ENCODE peak calls at places on chromosomes 6 and 20, in six cellular contexts. H, C, P, O, X and J are unnamed samples.

GRCh38 chr6:143005816-143006215 is 54.9 kb upstream of the AIG1 start:
- DNase-seq in O (no peak), X (no peak), C (no peak), H (no peak), P (no peak), J (no peak)

GRCh38 chr6:152399409-152399808 is 237.8 kb downstream of the SYNE1 start:
- DNase-seq in C (peak), O (no peak), X (no peak), H (no peak), P (no peak), J (no peak)

GRCh38 chr20:57996936-57997629 is 231.4 kb downstream of the ANKRD60 start:
- DNase-seq in P (peak), C (no peak), H (no peak), O (no peak), X (no peak), J (no peak)

GRCh38 chr6:81834141-81834621 is 81.7 kb upstream of the TENT5A start:
- DNase-seq in C (peak), O (peak), P (no peak), X (no peak), H (no peak), J (peak)

GRCh38 chr6:89204096-89204495 is 13.1 kb downstream of the GABRR1 start:
- DNase-seq in H (no peak), C (no peak), X (no peak), O (no peak), P (no peak), J (no peak)

GRCh38 chr6:170094686-170095272 is 196.1 kb downstream of the DLL1 start:
- DNase-seq in H (peak), P (no peak), C (no peak), O (peak), X (no peak), J (no peak)

GRCh38 chr6:143504369-143504768 is 7.2 kb downstream of the FUCA2 start:
- DNase-seq in O (no peak), X (no peak), C (peak), H (no peak), P (no peak), J (no peak)

GRCh38 chr20:2867081-2867860 is 6.0 kb upstream of the PTPRA start:
- DNase-seq in C (no peak), P (no peak), X (no peak), H (no peak), O (peak), J (peak)

GRCh38 chr6:63803371-63803770 is 167.8 kb downstream of the PHF3 start:
- DNase-seq in X (no peak), H (no peak), O (no peak), P (no peak), C (no peak), J (no peak)

GRCh38 chr6:163841326-163841725 is 426.8 kb downstream of the QKI start:
- DNase-seq in O (no peak), H (no peak), X (no peak), C (no peak), P (no peak), J (no peak)

GRCh38 chr20:16363832-16364687 is 209.2 kb downstream of the KIF16B start:
- DNase-seq in P (no peak), C (no peak), X (no peak), O (no peak), H (no peak), J (no peak)

GRCh38 chr6:135209803-135210202 is 28.7 kb downstream of the MYB start:
- DNase-seq in C (no peak), X (no peak), O (no peak), H (no peak), P (no peak), J (no peak)

GRCh38 chr20:13312300-13312699 is 91.2 kb downstream of the ISM1 start:
- DNase-seq in O (no peak), H (no peak), P (no peak), C (no peak), X (no peak), J (no peak)

GRCh38 chr6:54086439-54086838 is 24.8 kb upstream of the MLIP start:
- DNase-seq in X (no peak), P (no peak), H (no peak), O (no peak), C (no peak), J (no peak)

GRCh38 chr6:136566007-136566487 is 15.8 kb upstream of the MAP7 start:
- DNase-seq in C (no peak), P (no peak), O (peak), H (no peak), X (no peak), J (no peak)

GRCh38 chr6:114084327-114084890 is 113.5 kb upstream of the HDAC2 start:
- DNase-seq in X (no peak), O (no peak), H (no peak), C (no peak), P (no peak), J (no peak)

GRCh38 chr20:56400001-56400640 is 7.7 kb downstream of the CSTF1 start:
- DNase-seq in O (peak), X (no peak), C (peak), P (peak), H (no peak), J (peak)

GRCh38 chr6:41334482-41335023 is 855 bp upstream of the NCR2 start:
- DNase-seq in C (no peak), P (no peak), X (no peak), O (no peak), H (no peak), J (peak)

GRCh38 chr6:81636930-81637568 is 115.4 kb downstream of the TENT5A start:
- DNase-seq in X (no peak), C (peak), H (no peak), P (no peak), O (no peak), J (no peak)

GRCh38 chr6:52330470-52330869 is 31.5 kb upstream of the PAQR8 start:
- DNase-seq in H (no peak), O (peak), C (no peak), X (no peak), P (no peak), J (peak)

GRCh38 chr20:4060054-4060795 is 44.9 kb upstream of the RNF24 start:
- DNase-seq in O (peak), P (no peak), C (no peak), X (no peak), H (peak), J (no peak)

GRCh38 chr20:59120491-59120890 is 43.1 kb upstream of the ZNF831 start:
- DNase-seq in O (no peak), H (no peak), X (no peak), C (no peak), P (no peak), J (no peak)

GRCh38 chr6:146009338-146009737 is 19.5 kb upstream of the GRM1 start:
- DNase-seq in P (no peak), X (no peak), O (no peak), C (no peak), H (no peak), J (no peak)

GRCh38 chr6:163438940-163439335 is 24.4 kb downstream of the QKI start:
- DNase-seq in C (no peak), P (no peak), H (peak), X (no peak), O (peak), J (peak)

GRCh38 chr6:158852312-158853071 is 33.3 kb upstream of the EZR start:
- DNase-seq in P (no peak), X (no peak), H (no peak), O (no peak), C (no peak), J (no peak)

GRCh38 chr6:10322991-10323390 is 91.9 kb downstream of the TFAP2A start:
- DNase-seq in H (no peak), P (no peak), X (no peak), O (no peak), C (no peak), J (no peak)

GRCh38 chr6:1409774-1410465 is 20.5 kb downstream of the FOXF2 start:
- DNase-seq in H (no peak), C (no peak), P (no peak), X (no peak), O (no peak), J (no peak)

GRCh38 chr6:86407128-86407527 is 530.2 kb upstream of the HTR1E start:
- DNase-seq in H (no peak), O (no peak), X (no peak), C (no peak), P (no peak), J (no peak)

GRCh38 chr20:24497851-24498250 is 28.4 kb downstream of the SYNDIG1 start:
- DNase-seq in X (no peak), O (peak), P (no peak), H (no peak), C (peak), J (no peak)

GRCh38 chr6:133854167-133854632 is 34.7 kb upstream of the TCF21 start:
- DNase-seq in C (no peak), X (no peak), P (no peak), O (no peak), H (no peak), J (no peak)

GRCh38 chr20:41018153-41018552 is 10.5 kb upstream of the TOP1 start:
- DNase-seq in P (no peak), C (peak), O (no peak), H (no peak), X (no peak), J (no peak)

GRCh38 chr6:169868458-169868857 is 117.0 kb downstream of the ERMARD start:
- DNase-seq in H (no peak), O (peak), C (no peak), X (no peak), P (no peak), J (no peak)

GRCh38 chr20:12358006-12358654 is 440.4 kb downstream of the BTBD3 start:
- DNase-seq in X (no peak), O (no peak), H (no peak), P (no peak), C (no peak), J (no peak)

GRCh38 chr6:99761701-99762100 is 155.1 kb downstream of the PRDM13 start:
- DNase-seq in P (no peak), H (no peak), X (no peak), C (no peak), O (no peak), J (no peak)

GRCh38 chr20:48294196-48294595 is 508.9 kb upstream of the SULF2 start:
- DNase-seq in P (no peak), H (no peak), X (no peak), O (no peak), C (peak), J (no peak)

GRCh38 chr6:132210886-132211563 is 190.2 kb downstream of the MOXD1 start:
- DNase-seq in X (no peak), C (peak), O (no peak), H (no peak), P (no peak), J (no peak)

GRCh38 chr20:44702776-44703175 is 12.4 kb upstream of the CCN5 start:
- DNase-seq in C (peak), P (no peak), X (no peak), H (peak), O (peak), J (no peak)

GRCh38 chr6:9583946-9584345 is 830.9 kb downstream of the TFAP2A start:
- DNase-seq in C (no peak), O (no peak), P (no peak), H (no peak), X (no peak), J (no peak)

DNA sequence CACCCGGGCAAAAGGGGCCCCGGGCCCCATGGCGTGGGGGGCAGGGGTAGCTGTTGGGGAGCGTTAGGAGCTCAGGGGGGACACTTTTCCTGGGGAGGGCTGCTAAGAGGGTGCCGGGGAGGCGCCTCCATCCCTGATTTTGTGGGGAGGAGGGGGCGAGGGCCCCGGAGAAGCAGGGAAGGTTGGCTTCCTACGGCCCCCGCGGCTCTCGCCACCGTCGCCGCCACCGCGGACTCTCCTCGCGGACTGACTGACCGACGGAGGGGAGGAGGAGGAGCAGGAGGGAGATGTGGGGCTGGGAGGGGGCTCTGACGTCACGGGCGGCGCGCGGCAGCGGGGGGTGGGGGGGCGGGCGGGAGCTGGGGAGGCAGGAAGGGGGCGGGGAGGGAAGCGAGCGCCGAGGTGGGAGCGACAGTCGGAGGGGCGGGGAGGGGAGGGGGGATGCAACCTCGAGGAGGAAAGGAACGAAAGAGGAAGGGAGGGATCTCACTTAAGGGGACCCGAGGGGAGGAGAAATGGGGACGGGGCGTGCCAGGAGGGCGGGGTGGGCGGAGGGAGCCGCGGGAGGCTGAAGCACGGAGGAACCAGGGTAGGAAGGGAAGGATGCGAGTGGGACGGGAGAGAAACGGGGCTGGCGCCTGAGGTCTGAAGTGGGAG is 5.1 kb downstream of the GABBR1 start:
- DNase-seq in O (peak), P (peak), H (peak), C (peak), X (peak), J (peak)
- TF ChIP-seq POLR2A in O (no peak), P (no peak), H (peak), C (peak), X (no peak), J (no peak)

GRCh38 chr20:63102720-63103375 is 96.1 kb upstream of the BHLHE23 start:
- DNase-seq in C (peak), H (no peak), O (peak), X (peak), P (peak), J (no peak)
- TF ChIP-seq POLR2A in C (no peak), H (no peak), O (no peak), X (no peak), P (no peak), J (no peak)

DNA sequence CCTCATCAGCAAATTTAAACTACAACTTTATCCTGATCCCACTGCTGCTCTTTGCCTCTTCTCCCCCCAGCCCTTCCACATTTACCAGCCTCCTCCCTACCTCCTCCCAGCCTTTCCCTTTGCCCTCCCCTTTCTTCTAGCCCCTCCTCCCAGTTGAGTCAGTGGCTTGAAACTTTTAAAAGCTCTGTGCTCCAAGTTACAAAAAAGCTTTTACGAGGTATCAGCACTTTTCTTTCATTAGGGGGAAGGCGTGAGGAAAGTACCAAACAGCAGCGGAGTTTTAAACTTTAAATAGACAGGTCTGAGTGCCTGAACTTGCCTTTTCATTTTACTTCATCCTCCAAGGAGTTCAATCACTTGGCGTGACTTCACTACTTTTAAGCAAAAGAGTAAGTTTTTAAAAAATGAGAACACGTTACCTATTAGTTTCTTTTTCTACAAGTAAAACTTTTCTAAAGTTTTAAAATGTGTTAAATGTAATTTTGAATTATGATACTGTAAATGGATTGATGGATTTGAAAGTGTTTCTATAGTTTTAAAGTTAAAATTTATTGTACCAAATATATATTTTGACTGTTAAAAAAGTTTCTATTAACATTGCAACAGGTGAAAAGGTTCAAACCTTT is at the start of gene GJA1:
- DNase-seq in C (peak), O (no peak), H (no peak), P (peak), X (no peak), J (no peak)
- TF ChIP-seq POLR2A in C (peak), O (no peak), H (peak), P (no peak), X (no peak), J (no peak)

DNA sequence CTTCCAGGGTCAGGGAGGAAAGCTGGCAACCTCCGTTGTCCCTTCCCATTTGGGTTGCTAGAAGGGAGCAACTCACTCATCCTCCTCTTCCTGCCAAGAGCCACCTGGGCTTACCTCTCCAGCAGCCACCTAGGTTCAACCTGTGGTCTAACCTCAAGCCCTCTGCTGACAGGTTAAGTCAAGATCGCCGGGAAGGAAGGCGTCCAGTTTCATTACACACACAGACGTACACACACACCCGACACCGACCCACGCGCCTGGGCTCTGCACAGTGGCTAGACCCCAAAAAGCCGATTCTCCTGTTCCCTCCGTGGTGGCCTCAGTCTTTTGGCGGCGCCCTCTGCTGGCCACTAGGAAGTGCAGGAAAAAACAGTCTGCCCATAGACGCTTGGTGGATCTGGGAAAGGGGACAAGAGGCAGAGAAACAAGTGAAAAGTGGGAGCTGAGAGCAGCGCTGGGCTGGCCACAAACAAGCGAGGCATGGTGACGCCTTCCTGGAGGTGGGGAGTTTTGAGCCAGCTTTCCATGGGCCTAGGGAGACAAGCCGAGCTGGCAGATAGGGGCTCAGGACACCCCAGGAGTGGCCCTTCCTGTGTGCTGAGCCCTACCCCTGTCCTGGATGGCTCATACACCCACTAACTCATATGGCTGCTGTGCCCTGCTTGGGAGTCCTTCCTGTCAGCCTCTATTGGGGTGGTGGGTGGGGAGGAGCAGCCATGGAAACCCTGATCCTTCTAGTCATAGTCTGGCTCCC is 52.7 kb downstream of the MRPL14 start:
- DNase-seq in O (peak), P (peak), C (peak), X (peak), H (peak), J (no peak)
- TF ChIP-seq POLR2A in O (no peak), P (no peak), C (peak), X (no peak), H (no peak), J (no peak)

GRCh38 chr6:35831257-35832007 is 26.3 kb downstream of the LHFPL5 start:
- DNase-seq in P (no peak), C (no peak), H (no peak), O (no peak), X (no peak), J (no peak)
- TF ChIP-seq POLR2A in P (no peak), C (no peak), H (no peak), O (no peak), X (no peak), J (no peak)